ENCODE peak calls at places on chromosomes 11 and 22, in four cellular contexts. O, I, N and W are unnamed samples. For H3K4me1, the result is how much of the 10 kb centered on the place peaks cover.

GRCh38 chr11:119590651-119591308 is 138.2 kb downstream of the NECTIN1 start:
- DNase-seq in O (no peak), I (peak), N (no peak), W (no peak)

GRCh38 chr11:79321282-79321681 is 119.5 kb downstream of the TENM4 start:
- DNase-seq in O (peak), I (no peak), N (no peak), W (no peak)

GRCh38 chr11:35617687-35618496 is at the start of gene FJX1:
- DNase-seq in O (peak), I (peak), N (peak), W (peak)

GRCh38 chr22:31872209-31872608 is 72.1 kb upstream of the YWHAH start:
- DNase-seq in O (no peak), I (no peak), N (no peak), W (no peak)

GRCh38 chr11:81966340-81966739 is 767.3 kb downstream of the FAM181B start:
- DNase-seq in O (no peak), I (no peak), N (no peak), W (no peak)

GRCh38 chr11:103798456-103798855 is 238.0 kb upstream of the DDI1 start:
- DNase-seq in O (peak), I (no peak), N (no peak), W (no peak)

GRCh38 chr11:8222820-8223512 is 40.7 kb downstream of the LMO1 start:
- DNase-seq in O (no peak), I (no peak), N (no peak), W (no peak)

GRCh38 chr22:43118953-43119458 is 8.5 kb downstream of the BIK start:
- DNase-seq in O (no peak), I (no peak), N (peak), W (no peak)

GRCh38 chr11:47269829-47270305 is at the start of gene MADD:
- DNase-seq in O (peak), I (peak), N (peak), W (peak)

GRCh38 chr11:27600656-27601055 is 94.1 kb upstream of the LIN7C start:
- DNase-seq in O (no peak), I (no peak), N (no peak), W (no peak)

GRCh38 chr22:17781319-17782031 is 7.2 kb upstream of the BID start:
- DNase-seq in O (peak), I (no peak), N (no peak), W (no peak)

GRCh38 chr11:83162377-83162776 is 5.4 kb downstream of the PCF11 start:
- DNase-seq in O (peak), I (no peak), N (no peak), W (no peak)

GRCh38 chr11:83158965-83159900 is 2.3 kb downstream of the PCF11 start:
- DNase-seq in O (no peak), I (no peak), N (no peak), W (no peak)

GRCh38 chr11:83161610-83162199 is 4.8 kb downstream of the PCF11 start:
- DNase-seq in O (no peak), I (no peak), N (no peak), W (no peak)

GRCh38 chr11:83158474-83158786 is 1.5 kb downstream of the PCF11 start:
- DNase-seq in O (no peak), I (no peak), N (no peak), W (no peak)

GRCh38 chr11:83159901-83160865 is 3.3 kb downstream of the PCF11 start:
- DNase-seq in O (peak), I (no peak), N (no peak), W (no peak)
- H3K4me1 ChIP-seq in O (under half), I (under half), N (under half), W (half or more)

GRCh38 chr11:128291043-128291442 is 296.3 kb downstream of the ETS1 start:
- DNase-seq in O (no peak), I (no peak), N (no peak), W (no peak)
- H3K4me1 ChIP-seq in O (under half), I (under half), N (under half), W (under half)

GRCh38 chr22:20427945-20428417 is 9.6 kb downstream of the SCARF2 start:
- DNase-seq in O (no peak), I (no peak), N (no peak), W (no peak)
- H3K4me1 ChIP-seq in O (under half), I (under half), N (under half), W (under half)

DNA sequence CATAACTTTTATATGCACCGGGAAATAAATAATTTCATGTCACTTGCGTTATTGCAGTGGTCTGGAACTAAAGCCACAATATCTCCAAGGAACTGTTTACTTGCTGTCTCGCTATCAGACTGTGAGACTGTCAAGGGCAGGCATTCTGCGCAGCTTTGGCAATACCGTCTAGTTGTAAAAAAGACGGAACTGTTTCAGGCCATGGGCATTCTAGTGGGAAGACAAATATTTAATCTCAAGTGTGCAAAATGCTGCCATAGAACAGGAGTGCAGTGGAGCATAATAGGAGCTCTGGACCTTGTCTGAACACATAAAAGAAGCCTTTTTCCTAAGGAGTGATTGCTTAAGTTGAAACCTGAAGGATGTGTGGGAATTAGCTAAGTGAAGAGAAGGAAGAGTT is 53.8 kb downstream of the PACS1 start:
- DNase-seq in O (no peak), I (no peak), N (no peak), W (no peak)
- H3K4me1 ChIP-seq in O (under half), I (under half), N (under half), W (under half)

DNA sequence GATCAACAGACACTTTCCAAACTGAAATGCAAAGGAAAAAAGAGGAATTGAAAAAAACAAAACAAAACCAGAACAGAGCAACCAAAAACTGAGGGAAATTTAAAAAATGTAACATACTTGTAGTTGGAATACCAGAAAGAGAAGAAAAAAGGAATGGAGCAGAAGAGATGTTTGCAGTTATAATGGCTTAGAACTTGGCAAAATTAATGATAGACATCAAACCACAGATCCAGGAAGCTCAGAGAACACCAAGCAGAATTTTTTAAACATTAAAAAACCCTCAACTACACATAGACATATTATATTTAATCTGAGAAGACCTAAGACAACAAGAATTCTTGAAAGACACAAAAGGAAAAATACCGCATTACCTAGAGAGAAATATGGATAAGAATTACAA is 46.1 kb downstream of the ASCL2 start:
- DNase-seq in O (no peak), I (no peak), N (no peak), W (no peak)
- H3K4me1 ChIP-seq in O (under half), I (under half), N (under half), W (under half)

DNA sequence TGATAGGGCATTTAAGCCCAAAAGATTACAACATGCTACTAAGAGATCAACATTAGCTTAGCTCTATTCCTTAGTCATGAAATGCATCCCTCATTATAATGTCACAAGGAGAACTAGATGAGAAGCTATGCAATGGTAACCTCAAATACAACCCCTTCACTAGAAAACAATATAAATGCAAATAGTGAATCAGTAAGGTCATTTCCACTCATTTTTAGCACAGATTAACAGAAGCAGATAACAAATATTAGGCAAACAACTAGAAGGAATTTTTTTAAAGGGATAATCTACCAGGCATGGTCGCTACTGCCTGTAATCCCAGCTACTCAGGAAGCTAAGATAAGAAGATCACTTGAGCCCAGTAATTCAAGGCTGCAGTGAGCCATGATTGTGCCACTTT is 28.2 kb downstream of the SIK3 start:
- DNase-seq in O (peak), I (no peak), N (no peak), W (no peak)
- H3K4me1 ChIP-seq in O (under half), I (under half), N (under half), W (half or more)

GRCh38 chr11:88370782-88371181 is 33.2 kb upstream of the CTSC start:
- DNase-seq in O (no peak), I (no peak), N (no peak), W (no peak)
- H3K4me1 ChIP-seq in O (under half), I (under half), N (under half), W (under half)

DNA sequence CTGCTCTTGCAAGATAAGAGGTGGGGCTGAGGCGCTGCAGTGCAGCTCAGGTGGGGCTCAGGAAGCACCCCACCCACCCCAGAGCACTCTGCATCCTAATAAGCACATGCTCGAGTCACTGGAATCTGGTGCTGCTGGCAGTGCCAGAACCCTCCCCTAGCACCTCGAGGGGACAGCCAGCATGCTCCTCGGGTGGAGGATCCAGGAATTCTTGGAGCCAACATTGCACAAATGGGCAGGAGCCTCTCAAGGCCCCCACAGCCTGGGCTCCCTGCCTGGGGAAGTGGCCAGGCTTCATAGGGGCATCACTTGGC is 27.5 kb upstream of the CABP7 start:
- DNase-seq in O (no peak), I (no peak), N (no peak), W (no peak)
- H3K4me1 ChIP-seq in O (under half), I (under half), N (under half), W (under half)